ENCODE peak calls at places on chromosomes 12 and 14, in five cellular contexts. Q is transverse colon, D is lung, K is tibial nerve, O is esophagus muscularis mucosa. F is an unnamed sample.

GRCh38 chr12:82721726-82722125 is 35.0 kb downstream of the TMTC2 start:
- DNase-seq in D (no peak), Q (no peak), K (no peak), O (no peak), F (no peak)

GRCh38 chr14:53152627-53152908 is 555 bp downstream of the DDHD1 start:
- DNase-seq in K (no peak), D (peak), Q (no peak), O (no peak), F (no peak)

GRCh38 chr14:47507866-47508265 is 167.5 kb downstream of the MDGA2 start:
- DNase-seq in K (no peak), O (no peak), D (no peak), Q (no peak), F (no peak)

GRCh38 chr14:68561531-68562007 is 231.3 kb downstream of the ZFP36L1 start:
- DNase-seq in Q (no peak), K (no peak), O (no peak), D (no peak), F (no peak)

GRCh38 chr12:94141892-94142291 is 6.5 kb upstream of the PLXNC1 start:
- DNase-seq in Q (no peak), O (no peak), K (no peak), D (no peak), F (no peak)

GRCh38 chr12:100493371-100494012 is 19.8 kb downstream of the NR1H4 start:
- DNase-seq in O (no peak), Q (peak), D (no peak), K (no peak), F (no peak)

GRCh38 chr12:5746496-5746895 is 198.6 kb downstream of the ANO2 start:
- DNase-seq in D (no peak), O (no peak), Q (no peak), K (no peak), F (no peak)

GRCh38 chr12:124953689-124954405 is 35.1 kb downstream of the DHX37 start:
- DNase-seq in O (no peak), Q (no peak), D (no peak), K (no peak), F (no peak)

GRCh38 chr14:35808076-35808657 is 928 bp downstream of the RALGAPA1 start:
- DNase-seq in O (no peak), Q (peak), K (no peak), D (no peak), F (no peak)

GRCh38 chr12:15558915-15559528 is 230.2 kb downstream of the EPS8 start:
- DNase-seq in K (no peak), D (no peak), O (no peak), Q (no peak), F (no peak)

GRCh38 chr12:113274848-113275247 is 53.6 kb downstream of the TPCN1 start:
- DNase-seq in Q (no peak), O (no peak), D (no peak), K (no peak), F (no peak)

GRCh38 chr14:105861985-105862465 is 335.6 kb downstream of the TMEM121 start:
- DNase-seq in K (no peak), O (no peak), D (no peak), Q (peak), F (no peak)

GRCh38 chr14:38522724-38523123 is 266.8 kb upstream of the CLEC14A start:
- DNase-seq in K (no peak), Q (no peak), D (no peak), O (no peak), F (no peak)

GRCh38 chr12:132481345-132481744 is 8.6 kb upstream of the FBRSL1 start:
- DNase-seq in K (no peak), D (no peak), Q (no peak), O (no peak), F (no peak)

GRCh38 chr14:74459289-74459946 is 33.4 kb upstream of the SYNDIG1L start:
- DNase-seq in K (peak), O (no peak), Q (no peak), D (no peak), F (peak)

GRCh38 chr12:29589271-29589670 is 91.8 kb upstream of the OVCH1 start:
- DNase-seq in Q (no peak), O (no peak), D (no peak), K (no peak), F (no peak)

GRCh38 chr14:31024042-31024480 is 1.4 kb upstream of the AP4S1 start:
- DNase-seq in K (no peak), D (no peak), O (no peak), Q (no peak), F (no peak)
- H3K4me3 ChIP-seq in K (no peak), D (no peak), O (peak), Q (peak), F (peak)

GRCh38 chr12:75632452-75632851 is 121.0 kb upstream of the KRR1 start:
- DNase-seq in O (no peak), D (no peak), Q (no peak), K (no peak), F (no peak)

GRCh38 chr12:75628511-75628910 is 117.1 kb upstream of the KRR1 start:
- DNase-seq in O (no peak), K (no peak), D (no peak), Q (no peak), F (no peak)

GRCh38 chr12:75631809-75632208 is 120.4 kb upstream of the KRR1 start:
- DNase-seq in O (no peak), Q (no peak), K (no peak), D (no peak), F (no peak)

GRCh38 chr12:75630091-75630490 is 118.7 kb upstream of the KRR1 start:
- DNase-seq in O (no peak), D (no peak), Q (no peak), K (no peak), F (no peak)

GRCh38 chr12:75628916-75629315 is 117.5 kb upstream of the KRR1 start:
- DNase-seq in K (no peak), O (no peak), Q (no peak), D (no peak), F (no peak)
- TF ChIP-seq CTCF in K (no peak), O (no peak), Q (no peak), D (no peak), F (no peak)

GRCh38 chr12:70639535-70639934 is 2.3 kb upstream of the PTPRB start:
- DNase-seq in D (no peak), K (no peak), O (no peak), Q (no peak), F (no peak)

GRCh38 chr12:70637286-70637685 is at the start of gene PTPRB:
- DNase-seq in Q (no peak), D (no peak), O (no peak), K (no peak), F (no peak)

GRCh38 chr12:70638639-70639349 is 1.6 kb upstream of the PTPRB start:
- DNase-seq in Q (no peak), K (no peak), D (no peak), O (no peak), F (no peak)

GRCh38 chr12:70637686-70638085 is 457 bp upstream of the PTPRB start:
- DNase-seq in Q (no peak), D (no peak), O (no peak), K (no peak), F (no peak)

DNA sequence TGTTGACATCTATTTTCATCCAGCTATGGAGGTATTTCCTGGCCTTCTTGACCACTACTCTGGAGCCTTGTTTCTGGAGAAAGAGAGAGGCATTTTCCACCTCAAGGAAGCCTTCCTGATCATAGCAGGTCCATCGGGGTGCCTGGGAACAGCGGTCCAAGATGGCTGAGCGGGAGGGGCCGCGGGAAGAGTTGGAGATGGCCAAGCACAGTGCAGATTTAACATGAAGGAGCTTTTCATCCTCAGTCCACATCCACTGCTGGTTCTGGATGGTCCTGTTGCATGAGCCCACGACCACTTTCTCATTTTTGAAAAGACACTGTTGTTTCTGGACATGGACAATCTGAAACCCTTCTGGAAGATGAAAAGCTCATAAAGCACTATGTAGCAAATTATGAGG is 1.5 kb downstream of the PTPRB start:
- DNase-seq in O (no peak), Q (no peak), D (no peak), K (no peak), F (no peak)
- H3K4me3 ChIP-seq in O (peak), Q (no peak), D (no peak), K (no peak), F (peak)

GRCh38 chr14:31969841-31970240 is 107.3 kb upstream of the ARHGAP5 start:
- DNase-seq in Q (no peak), K (no peak), D (no peak), O (no peak), F (no peak)

GRCh38 chr14:31969371-31969770 is 107.7 kb upstream of the ARHGAP5 start:
- DNase-seq in O (no peak), K (no peak), D (no peak), Q (no peak), F (no peak)

GRCh38 chr14:31968107-31968810 is 108.8 kb upstream of the ARHGAP5 start:
- DNase-seq in D (no peak), Q (no peak), O (peak), K (no peak), F (no peak)

GRCh38 chr14:31967669-31967975 is 109.5 kb upstream of the ARHGAP5 start:
- DNase-seq in D (no peak), O (no peak), K (no peak), Q (no peak), F (no peak)

DNA sequence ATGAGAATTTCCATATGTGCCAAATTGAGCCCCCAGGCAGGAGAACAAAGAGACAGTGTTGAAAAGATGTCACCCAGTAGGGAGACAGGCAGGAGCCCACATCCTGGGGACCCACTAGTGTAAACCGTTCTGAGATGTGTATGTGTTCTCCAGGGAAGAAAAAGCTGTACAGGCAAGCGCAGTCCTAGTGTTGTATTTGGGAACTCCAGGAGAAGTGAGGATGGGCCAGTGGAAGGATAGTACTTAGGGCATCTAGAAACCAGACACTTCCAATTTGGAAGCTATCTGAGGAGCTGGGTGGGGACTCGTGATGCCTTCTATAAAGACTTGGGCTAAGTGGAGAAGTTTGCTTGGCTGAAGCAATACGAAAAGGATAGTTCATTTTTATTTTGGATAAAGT is 108.2 kb upstream of the ARHGAP5 start:
- DNase-seq in Q (no peak), K (no peak), O (no peak), D (no peak), F (no peak)
- TF ChIP-seq CTCF in Q (no peak), K (no peak), O (peak), D (no peak), F (no peak)

DNA sequence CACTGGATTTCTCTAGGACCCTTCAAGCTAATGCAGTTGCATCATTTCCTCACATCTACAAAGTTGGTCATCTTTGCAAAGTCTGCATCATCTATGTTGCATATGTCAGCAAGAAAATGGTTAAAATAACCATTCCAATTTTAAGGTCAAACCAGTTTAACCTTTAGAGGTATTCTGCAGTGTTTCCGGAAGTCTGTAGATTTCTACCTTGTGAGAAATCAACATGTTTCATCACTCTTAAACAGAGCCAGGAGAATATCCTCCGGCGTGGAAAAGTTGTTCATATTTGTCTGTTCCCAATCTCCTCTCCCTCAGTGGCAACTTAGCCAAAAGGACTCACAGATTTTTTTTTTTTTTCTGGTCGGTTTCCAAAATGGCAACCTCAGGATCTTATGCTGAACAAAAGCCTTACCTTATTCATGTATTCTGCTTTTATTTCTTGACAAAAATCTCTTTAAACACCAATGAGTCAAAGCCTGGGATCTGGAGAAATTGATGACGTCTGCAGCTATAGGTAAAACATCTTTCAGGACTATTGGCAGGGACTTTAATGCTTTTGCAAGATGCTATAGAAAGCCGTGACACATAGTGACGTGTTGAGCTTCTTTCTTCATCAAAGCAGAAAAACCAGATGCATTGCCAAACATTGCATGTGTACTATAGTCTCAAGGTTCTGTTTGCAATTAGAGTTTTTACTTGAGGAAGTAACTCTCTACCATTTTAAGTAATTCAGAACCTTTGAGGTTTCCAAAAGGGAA is 16.0 kb upstream of the CDK17 start:
- DNase-seq in K (no peak), D (no peak), O (no peak), Q (no peak), F (no peak)
- H3K4me3 ChIP-seq in K (no peak), D (no peak), O (no peak), Q (no peak), F (no peak)

DNA sequence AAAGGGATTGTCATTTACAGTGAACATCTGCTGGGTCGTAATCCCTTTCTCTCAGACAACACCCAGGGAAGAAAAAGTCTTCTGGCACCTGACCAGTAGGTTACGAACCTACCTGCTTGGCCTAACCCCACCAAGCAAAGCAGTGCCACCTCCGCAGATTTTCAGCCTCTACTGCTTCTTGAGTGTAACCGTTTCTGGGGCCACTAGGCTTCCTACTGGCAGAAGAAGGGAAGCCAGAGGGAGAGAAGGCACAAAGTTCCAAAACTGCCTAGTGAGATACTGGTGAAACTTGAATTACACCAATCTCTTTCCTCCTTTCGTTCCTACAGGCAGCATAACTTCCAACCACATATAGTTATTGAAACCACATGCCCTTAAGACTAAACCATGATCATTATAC is 383.6 kb downstream of the BCAT1 start:
- DNase-seq in Q (no peak), O (no peak), K (no peak), D (no peak), F (no peak)
- TF ChIP-seq CTCF in Q (no peak), O (no peak), K (no peak), D (no peak), F (no peak)

GRCh38 chr14:54676822-54677708 is 110.1 kb downstream of the SAMD4A start:
- DNase-seq in Q (no peak), K (peak), O (no peak), D (no peak), F (no peak)
- H3K4me3 ChIP-seq in Q (no peak), K (peak), O (peak), D (no peak), F (peak)

GRCh38 chr12:102374190-102374589 is 106.2 kb downstream of the IGF1 start:
- DNase-seq in O (no peak), D (no peak), K (no peak), Q (no peak), F (no peak)
- TF ChIP-seq CTCF in O (no peak), D (no peak), K (no peak), Q (no peak), F (no peak)

GRCh38 chr14:55832122-55832911 is 252.3 kb downstream of the KTN1 start:
- DNase-seq in O (no peak), K (no peak), D (no peak), Q (peak), F (no peak)
- H3K4me3 ChIP-seq in O (no peak), K (no peak), D (no peak), Q (no peak), F (no peak)

DNA sequence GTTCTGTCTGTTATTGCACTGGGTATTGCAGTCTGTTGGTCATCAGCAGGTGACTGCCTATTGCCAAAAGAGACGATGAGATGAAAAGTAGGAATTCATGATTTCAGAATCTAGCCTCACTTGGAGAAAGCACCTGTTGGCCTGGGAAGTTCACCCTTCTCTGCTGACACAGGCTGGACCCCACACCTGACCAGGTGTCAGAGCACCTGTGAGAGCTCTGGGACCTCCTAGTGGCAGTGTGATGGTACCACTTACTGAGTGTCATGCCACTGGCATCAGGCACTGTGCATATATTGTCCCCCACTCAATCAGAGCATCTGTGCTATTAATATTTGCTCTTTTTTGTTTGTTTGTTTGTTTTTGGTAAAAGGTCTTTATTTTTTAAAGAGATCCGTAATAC is 68.0 kb downstream of the RASSF3 start:
- DNase-seq in K (no peak), O (no peak), Q (no peak), D (no peak), F (no peak)
- TF ChIP-seq CTCF in K (no peak), O (no peak), Q (no peak), D (no peak), F (no peak)